ENCODE peak calls at places on chromosomes 11 and 22, in four cellular contexts. B is uterus; A is IMR-90; X is CD8-positive, alpha-beta memory T cell. O is an unnamed sample. For H3K4me1, the result is how much of the 10 kb centered on the place peaks cover.

GRCh38 chr11:118980191-118980881 is 8.8 kb downstream of the FOXR1 start:
- DNase-seq in B (no peak), A (no peak), X (no peak), O (no peak)

GRCh38 chr22:35506259-35506570 is 34.4 kb upstream of the RASD2 start:
- DNase-seq in B (no peak), X (no peak), A (peak), O (no peak)

GRCh38 chr11:96642584-96642983 is 252.8 kb downstream of the JRKL start:
- DNase-seq in X (no peak), A (no peak), B (no peak), O (no peak)

GRCh38 chr22:47609653-47610052 is 847.2 kb downstream of the TBC1D22A start:
- DNase-seq in A (no peak), B (no peak), X (no peak), O (no peak)

GRCh38 chr22:42928969-42929837 is 72.1 kb upstream of the ARFGAP3 start:
- DNase-seq in B (peak), A (no peak), X (no peak), O (no peak)

GRCh38 chr22:24564376-24565058 is 8.7 kb downstream of the SNRPD3 start:
- DNase-seq in B (peak), A (no peak), X (no peak), O (no peak)

GRCh38 chr11:772429-773390 is 4.6 kb downstream of the GATD1 start:
- DNase-seq in B (no peak), A (no peak), X (no peak), O (no peak)

GRCh38 chr11:113632981-113633380 is 73.1 kb downstream of the TMPRSS5 start:
- DNase-seq in X (no peak), A (no peak), B (no peak), O (no peak)

GRCh38 chr11:126058090-126058489 is 4.6 kb downstream of the CDON start:
- DNase-seq in B (no peak), X (no peak), A (no peak), O (no peak)

GRCh38 chr22:44347098-44347497 is 34.3 kb upstream of the SHISAL1 start:
- DNase-seq in X (no peak), A (peak), B (no peak), O (no peak)

GRCh38 chr22:20533879-20534265 is 26.5 kb downstream of the MED15 start:
- DNase-seq in B (no peak), A (no peak), X (no peak), O (no peak)

GRCh38 chr11:100550910-100551309 is 136.2 kb upstream of the ARHGAP42 start:
- DNase-seq in A (no peak), B (no peak), X (no peak), O (no peak)

GRCh38 chr22:31133911-31134310 is 6.4 kb downstream of the PLA2G3 start:
- DNase-seq in B (no peak), A (no peak), X (no peak), O (no peak)

GRCh38 chr11:63869171-63869591 is 30.3 kb downstream of the MARK2 start:
- DNase-seq in A (no peak), X (no peak), B (no peak), O (no peak)

GRCh38 chr11:35337919-35338316 is 81.4 kb downstream of the SLC1A2 start:
- DNase-seq in X (no peak), B (no peak), A (no peak), O (no peak)

GRCh38 chr11:124405611-124406010 is 6.8 kb upstream of the OR8B3 start:
- DNase-seq in B (no peak), A (peak), X (no peak), O (no peak)

GRCh38 chr22:28118957-28119631 is 200.0 kb upstream of the PITPNB start:
- DNase-seq in X (no peak), B (no peak), A (no peak), O (no peak)

GRCh38 chr22:40534379-40535188 is 101.9 kb downstream of the MRTFA start:
- DNase-seq in X (no peak), A (peak), B (no peak), O (no peak)

GRCh38 chr11:68077617-68078592 is 39.1 kb downstream of the TCIRG1 start:
- DNase-seq in X (no peak), A (peak), B (no peak), O (no peak)

GRCh38 chr11:73376803-73377629 is 817 bp downstream of the RELT start:
- DNase-seq in A (peak), X (peak), B (peak), O (peak)

GRCh38 chr22:25072406-25072805 is 119.9 kb downstream of the KIAA1671 start:
- DNase-seq in X (no peak), A (no peak), B (no peak), O (no peak)

GRCh38 chr11:35337136-35337918 is 82.0 kb downstream of the SLC1A2 start:
- DNase-seq in A (peak), B (no peak), X (no peak), O (no peak)

GRCh38 chr11:110200836-110201235 is 95.6 kb downstream of the RDX start:
- DNase-seq in X (no peak), A (no peak), B (no peak), O (no peak)

DNA sequence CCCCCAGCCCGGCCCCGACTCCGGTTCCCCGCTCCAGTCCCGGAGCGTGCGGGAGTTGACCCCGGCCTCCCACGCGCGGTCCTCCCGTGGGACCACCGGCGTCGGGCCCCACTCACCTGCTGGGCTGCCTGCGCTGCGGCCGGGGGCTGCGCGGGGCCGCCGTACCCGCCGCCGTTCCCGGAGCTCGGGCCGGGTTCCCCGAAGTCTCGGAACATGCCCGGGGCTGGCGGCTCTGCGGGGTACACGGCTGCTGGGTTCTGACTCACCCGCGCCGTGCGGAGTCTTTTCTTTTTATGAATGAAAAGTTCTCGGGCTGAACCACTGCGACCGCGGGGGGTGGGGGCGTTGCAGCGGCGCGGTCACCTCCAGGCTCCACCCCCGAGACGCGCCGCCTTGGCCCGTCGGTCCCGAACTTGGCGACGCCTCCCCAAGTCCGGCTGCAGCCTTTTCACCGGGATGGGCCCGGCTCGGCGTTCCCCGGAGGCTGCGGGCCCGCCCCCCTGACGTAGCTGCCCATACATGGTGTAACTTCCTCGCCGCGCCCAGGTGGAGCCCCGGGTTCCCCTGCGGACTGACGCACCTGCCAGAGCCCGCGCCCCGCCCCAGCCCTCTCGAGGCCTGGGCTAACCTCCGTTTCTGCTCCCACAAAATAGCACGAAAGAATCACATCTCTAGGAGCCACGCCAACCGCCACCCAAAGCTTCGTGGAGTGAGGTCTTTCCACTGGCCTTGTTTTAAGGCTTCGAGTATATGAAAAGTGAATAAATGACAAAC is at the start of gene FOSL1:
- DNase-seq in A (peak), X (peak), B (peak), O (peak)
- H3K4me1 ChIP-seq in A (under half), X (under half), B (under half), O (under half)

GRCh38 chr11:94708642-94709041 is 59.5 kb upstream of the AMOTL1 start:
- DNase-seq in X (no peak), A (no peak), B (no peak), O (no peak)
- H3K4me3 ChIP-seq in X (no peak), A (no peak), B (no peak), O (no peak)

DNA sequence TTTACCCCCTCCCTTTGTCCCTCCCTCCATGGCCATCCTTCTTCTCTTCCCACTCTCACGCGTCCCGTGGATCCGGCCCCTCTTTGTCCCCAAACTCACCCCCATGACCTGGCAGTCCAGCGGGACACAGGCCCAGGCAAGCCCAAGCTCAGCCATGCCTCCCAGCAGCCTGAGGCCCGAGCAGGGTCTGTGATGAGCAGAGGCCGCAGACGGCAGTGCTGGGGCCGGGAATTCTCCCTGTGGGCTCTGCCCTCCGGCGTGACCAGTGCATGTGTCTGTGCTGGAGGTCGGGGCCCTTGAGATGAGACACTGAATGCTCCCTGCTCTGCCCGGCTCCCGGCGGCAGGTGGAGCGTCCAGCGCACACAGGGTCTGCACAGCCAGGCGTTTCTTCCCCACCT is 237.9 kb downstream of the BRD1 start:
- DNase-seq in B (no peak), X (no peak), A (no peak), O (no peak)
- H3K27ac ChIP-seq in B (no peak), X (no peak), A (no peak), O (no peak)

GRCh38 chr11:74990941-74991340 is 2.2 kb downstream of the NEU3 start:
- DNase-seq in B (no peak), A (no peak), X (no peak), O (no peak)
- H3K4me1 ChIP-seq in B (under half), A (under half), X (under half), O (under half)

GRCh38 chr22:23285236-23285635 is 104.9 kb downstream of the BCR start:
- DNase-seq in A (no peak), B (no peak), X (no peak), O (no peak)
- H3K4me3 ChIP-seq in A (no peak), B (no peak), X (no peak), O (no peak)

DNA sequence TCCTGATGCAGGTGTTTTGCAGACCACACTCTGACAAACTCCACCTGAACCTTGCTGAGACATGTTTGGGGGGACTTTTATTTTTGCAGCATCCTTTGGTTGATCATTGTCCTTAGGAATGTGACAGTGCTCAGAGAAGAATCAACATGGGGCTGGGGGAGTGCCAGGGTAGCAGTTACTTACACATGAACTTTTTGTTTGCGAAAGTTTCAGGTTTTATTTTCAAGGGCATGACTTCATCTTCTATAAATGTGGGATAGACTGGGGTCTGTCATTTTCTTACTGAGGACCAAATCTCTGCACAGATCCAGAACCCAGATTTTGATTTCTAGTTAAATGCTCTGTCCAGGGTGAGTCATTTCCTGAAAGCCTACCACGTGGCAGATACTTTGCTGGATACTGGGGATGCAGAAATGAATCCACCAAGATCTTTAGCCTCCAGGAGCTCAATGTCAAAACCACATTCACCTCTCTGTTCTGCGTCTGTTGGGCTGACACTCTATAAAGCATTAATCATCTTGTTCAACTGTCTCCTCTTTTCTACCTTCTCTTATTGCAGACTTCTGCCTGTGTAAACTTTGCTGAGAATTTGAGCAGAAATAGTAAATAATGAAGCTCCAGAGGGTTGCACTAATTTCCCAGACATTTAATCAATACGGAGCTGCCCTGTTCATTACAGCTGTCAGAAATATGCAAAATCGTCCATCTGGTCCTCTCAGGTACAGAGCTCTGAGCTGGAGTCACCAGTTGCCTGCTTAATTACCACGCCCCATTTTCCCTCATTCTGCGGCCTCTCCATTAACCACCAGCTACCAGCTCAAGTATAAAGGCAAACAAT is 387.9 kb downstream of the MIAT start:
- DNase-seq in X (no peak), B (no peak), A (peak), O (no peak)
- H3K27ac ChIP-seq in X (no peak), B (no peak), A (no peak), O (no peak)

DNA sequence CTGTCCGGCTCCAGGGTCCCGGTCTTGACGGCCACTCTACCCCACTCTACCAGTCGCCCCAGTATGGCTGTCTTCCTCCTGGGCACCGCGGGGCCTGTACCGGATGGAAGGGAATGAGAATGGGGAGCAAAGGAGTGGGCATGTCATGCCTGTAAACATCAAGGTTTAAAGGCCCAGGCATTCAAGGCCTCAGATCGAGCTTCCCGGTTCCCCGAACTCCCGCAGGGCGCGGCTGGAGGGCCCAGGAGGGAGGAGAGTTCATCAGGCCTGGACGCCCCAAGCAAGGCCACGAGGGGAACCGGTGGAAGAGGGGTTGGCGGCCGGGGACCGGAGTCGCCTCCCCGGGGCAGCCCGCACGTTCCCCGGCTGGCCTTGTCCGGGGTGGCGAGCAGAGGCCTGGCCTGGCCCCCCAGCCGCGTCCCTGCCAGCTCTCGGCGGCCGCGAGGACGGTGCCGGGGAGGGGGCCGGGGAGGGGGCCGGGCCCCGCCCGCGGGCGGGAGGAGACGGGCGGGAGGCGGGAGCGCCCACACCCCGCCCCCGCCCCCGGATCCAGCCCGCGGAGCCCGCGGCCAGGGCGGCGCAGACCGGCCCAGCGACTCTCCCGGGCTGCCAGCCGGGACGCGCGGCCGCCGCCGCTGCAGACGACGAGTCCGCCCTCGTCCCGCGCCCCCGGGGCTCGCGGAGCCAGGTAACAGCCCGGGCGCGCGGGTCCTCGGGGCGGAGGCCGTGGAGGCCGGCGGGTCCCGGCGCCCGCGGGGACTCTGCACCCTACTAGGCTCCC is at the start of gene CDC42EP1:
- DNase-seq in A (peak), B (no peak), X (no peak), O (no peak)
- H3K4me1 ChIP-seq in A (under half), B (under half), X (under half), O (under half)

O was measured in CD8-positive, alpha-beta T cell.